ENCODE peak calls at places on chromosomes 7 and 10, in nine cellular contexts. I, V, Q, Y, E, D, H, N and R are unnamed samples.

GRCh38 chr7:155899596-155899995 is 87.3 kb upstream of the SHH start:
- DNase-seq in Y (no peak), Q (no peak), E (no peak), N (no peak), D (no peak), H (no peak), I (no peak), V (no peak), R (no peak)

GRCh38 chr7:4964506-4964905 is 5.5 kb upstream of the MMD2 start:
- DNase-seq in I (no peak), Q (no peak), Y (no peak), H (no peak), D (no peak), E (no peak), V (no peak), N (no peak), R (no peak)

GRCh38 chr10:111093741-111094380 is 17.0 kb downstream of the ADRA2A start:
- DNase-seq in Q (peak; percentile 50), Y (no peak), H (no peak), N (peak; percentile 62), D (no peak), V (no peak), I (peak; percentile 58), E (no peak), R (no peak)

GRCh38 chr7:81715984-81716588 is 53.8 kb downstream of the HGF start:
- DNase-seq in H (no peak), E (no peak), D (no peak), V (no peak), Q (peak; percentile 47), N (peak; percentile 59), Y (no peak), I (peak; percentile 21), R (no peak)

GRCh38 chr10:12194752-12195271 is 879 bp downstream of the NUDT5 start:
- DNase-seq in H (peak; percentile 63), D (no peak), I (peak; percentile 37), Q (peak; percentile 34), E (peak; percentile 33), V (no peak), N (peak; percentile 41), Y (peak; percentile 34), R (peak; percentile 10)

GRCh38 chr10:126037946-126038345 is 141.6 kb downstream of the FANK1 start:
- DNase-seq in N (no peak), H (no peak), Q (no peak), E (no peak), V (no peak), I (no peak), Y (no peak), D (no peak), R (no peak)

GRCh38 chr7:4699897-4700296 is 17.8 kb downstream of the FOXK1 start:
- DNase-seq in Y (no peak), V (no peak), Q (no peak), H (no peak), E (no peak), D (no peak), I (no peak), N (no peak), R (no peak)

GRCh38 chr7:134712196-134712595 is 65.5 kb downstream of the BPGM start:
- DNase-seq in Q (peak; percentile 49), I (peak; percentile 72), E (no peak), Y (no peak), H (no peak), V (no peak), N (peak; percentile 52), D (no peak), R (no peak)

GRCh38 chr10:30355601-30356000 is 6.5 kb upstream of the MTPAP start:
- DNase-seq in H (no peak), Q (no peak), D (no peak), N (no peak), Y (no peak), E (no peak), V (no peak), I (no peak), R (no peak)

GRCh38 chr10:118495499-118495898 is 99.9 kb downstream of the PRLHR start:
- DNase-seq in Q (no peak), Y (no peak), I (no peak), E (no peak), D (no peak), V (no peak), N (no peak), H (no peak), R (no peak)

GRCh38 chr7:15566476-15566875 is 4.7 kb upstream of the AGMO start:
- DNase-seq in E (no peak), V (no peak), Q (no peak), I (no peak), N (no peak), Y (no peak), D (no peak), H (no peak), R (no peak)

GRCh38 chr10:129545257-129545656 is 78.2 kb downstream of the MGMT start:
- DNase-seq in N (peak; percentile 18), I (peak; percentile 8), Q (no peak), H (no peak), D (no peak), E (no peak), V (peak; percentile 54), Y (no peak), R (no peak)

GRCh38 chr7:6139189-6139996 is 108.2 kb downstream of the ANKRD61 start:
- DNase-seq in D (no peak), I (no peak), N (no peak), V (no peak), Q (no peak), Y (no peak), E (no peak), H (no peak), R (no peak)

GRCh38 chr10:89869180-89869579 is 167.8 kb downstream of the KIF20B start:
- DNase-seq in I (no peak), N (no peak), Y (no peak), E (no peak), D (no peak), V (no peak), Q (no peak), H (no peak), R (no peak)

GRCh38 chr7:55024776-55025175 is 6.0 kb downstream of the EGFR start:
- DNase-seq in Y (no peak), I (peak; percentile 87), Q (no peak), E (no peak), N (peak; percentile 57), D (no peak), V (no peak), H (no peak), R (no peak)

GRCh38 chr7:89023902-89024301 is 228.4 kb upstream of the TEX47 start:
- DNase-seq in E (no peak), H (no peak), D (no peak), V (no peak), I (peak; percentile 2), N (no peak), Q (no peak), Y (no peak), R (no peak)

GRCh38 chr10:58436071-58436470 is 50.9 kb downstream of the TFAM start:
- DNase-seq in E (no peak), H (no peak), I (peak; percentile 27), Q (peak; percentile 97), V (no peak), N (peak; percentile 67), D (no peak), Y (no peak), R (no peak)

GRCh38 chr7:134419875-134420274 is 39.0 kb downstream of the AKR1B1 start:
- DNase-seq in D (no peak), E (no peak), H (no peak), I (no peak), Q (no peak), Y (no peak), V (no peak), N (no peak), R (no peak)

GRCh38 chr7:30764030-30764991 is 6.9 kb upstream of the MINDY4 start:
- DNase-seq in H (no peak), Q (no peak), D (no peak), Y (no peak), I (peak; percentile 85), E (no peak), V (no peak), N (no peak), R (no peak)

GRCh38 chr7:143318661-143319060 is 2.8 kb downstream of the CLCN1 start:
- DNase-seq in V (no peak), E (no peak), H (no peak), D (no peak), Y (no peak), N (no peak), I (peak; percentile 70), Q (no peak), R (no peak)

GRCh38 chr7:31373337-31374289 is 33.1 kb upstream of the NEUROD6 start:
- DNase-seq in N (peak; percentile 53), I (peak; percentile 34), V (no peak), H (peak; percentile 15), Q (peak; percentile 68), D (peak; percentile 89), Y (peak; percentile 28), E (peak; percentile 56), R (peak; percentile 51)

GRCh38 chr7:106050002-106050742 is 61.9 kb downstream of the SYPL1 start:
- DNase-seq in N (peak; percentile 67), I (peak; percentile 73), D (peak; percentile 40), H (no peak), Q (no peak), E (no peak), Y (no peak), V (no peak), R (no peak)

GRCh38 chr10:73998623-73999622 is 1.0 kb downstream of the VCL start:
- DNase-seq in Q (peak; percentile 96), N (peak; percentile 92), I (peak; percentile 73), E (peak; percentile 37), Y (peak; percentile 63), H (peak; percentile 25), D (peak; percentile 23), V (peak; percentile 86), R (peak; percentile 17)

GRCh38 chr10:91797077-91797690 is 1.0 kb upstream of the TNKS2 start:
- DNase-seq in D (no peak), N (no peak), Y (no peak), H (no peak), E (no peak), Q (no peak), I (no peak), V (no peak), R (no peak)

GRCh38 chr10:43347997-43348396 is 23.4 kb upstream of the FXYD4 start:
- DNase-seq in I (no peak), Q (no peak), H (no peak), V (no peak), D (no peak), N (no peak), Y (no peak), E (no peak), R (no peak)

GRCh38 chr10:132429281-132430230 is 32.6 kb downstream of the PWWP2B start:
- DNase-seq in E (peak; percentile 61), N (no peak), Q (no peak), D (no peak), I (no peak), V (no peak), Y (peak; percentile 93), H (no peak), R (no peak)

GRCh38 chr10:132489704-132490534 is 47.7 kb upstream of the INPP5A start:
- DNase-seq in D (no peak), N (no peak), I (no peak), E (no peak), H (no peak), Y (no peak), Q (no peak), V (no peak), R (no peak)

GRCh38 chr7:130941322-130942210 is 207.6 kb upstream of the KLF14 start:
- DNase-seq in E (no peak), Q (peak; percentile 84), H (peak; percentile 44), Y (peak; percentile 32), I (peak; percentile 61), N (peak; percentile 65), V (no peak), D (no peak), R (no peak)

GRCh38 chr10:60878224-60878623 is 65.8 kb downstream of the RHOBTB1 start:
- DNase-seq in Y (no peak), H (no peak), V (no peak), E (no peak), D (no peak), Q (peak; percentile 10), I (no peak), N (no peak), R (no peak)

GRCh38 chr7:16636533-16637173 is 8.9 kb downstream of the ANKMY2 start:
- DNase-seq in N (no peak), H (no peak), V (no peak), Y (no peak), E (no peak), D (no peak), Q (no peak), I (peak; percentile 92), R (no peak)

GRCh38 chr7:118184392-118184899 is 482 bp downstream of the LSM8 start:
- DNase-seq in D (no peak), Y (no peak), V (no peak), Q (peak; percentile 18), N (peak; percentile 2), I (no peak), E (no peak), H (no peak), R (no peak)